ENCODE peak calls at places on chromosome 15, in four cellular contexts. U is nephron progenitor cell; T is pons; S is stimulated activated CD8-positive, alpha-beta memory T cell treated with anti-CD3 and anti-CD28 coated beads, Interleukin-4, amount 100 ng/mL, for 24 hours. G is an unnamed sample.

GRCh38 chr15:39699531-39700110 is 83.0 kb downstream of the FSIP1 start:
- DNase-seq in U (no peak), T (no peak), S (no peak), G (no peak)

GRCh38 chr15:72778796-72779195 is 4.8 kb downstream of the ADPGK start:
- DNase-seq in U (no peak), T (no peak), S (no peak), G (no peak)

GRCh38 chr15:84929795-84930371 is 45.4 kb downstream of the SLC28A1 start:
- DNase-seq in U (no peak), T (no peak), S (no peak), G (no peak)

GRCh38 chr15:29312387-29312786 is 42.8 kb upstream of the NSMCE3 start:
- DNase-seq in U (no peak), T (no peak), S (no peak), G (no peak)

GRCh38 chr15:45544266-45545023 is 21.9 kb upstream of the SLC30A4 start:
- DNase-seq in U (no peak), T (no peak), S (no peak), G (no peak)

GRCh38 chr15:25691544-25692430 is 171.3 kb downstream of the ATP10A start:
- DNase-seq in U (no peak), T (no peak), S (no peak), G (no peak)

GRCh38 chr15:46174122-46174521 is 539.3 kb downstream of the SQOR start:
- DNase-seq in U (no peak), T (no peak), S (no peak), G (no peak)

GRCh38 chr15:38474155-38474757 is 20.3 kb downstream of the FAM98B start:
- DNase-seq in U (peak), T (peak), S (no peak), G (peak)

GRCh38 chr15:77603616-77604406 is 28.9 kb downstream of the LINGO1 start:
- DNase-seq in U (no peak), T (no peak), S (no peak), G (no peak)

GRCh38 chr15:77025941-77026411 is 31.1 kb downstream of the PSTPIP1 start:
- DNase-seq in U (no peak), T (no peak), S (no peak), G (no peak)

GRCh38 chr15:47968593-47968992 is 152.2 kb upstream of the SLC24A5 start:
- DNase-seq in U (no peak), T (no peak), S (no peak), G (no peak)

GRCh38 chr15:85282504-85283115 is 97.8 kb upstream of the AKAP13 start:
- DNase-seq in U (no peak), T (no peak), S (no peak), G (no peak)

GRCh38 chr15:39321977-39322376 is 258.9 kb upstream of the THBS1 start:
- DNase-seq in U (no peak), T (no peak), S (no peak), G (no peak)

GRCh38 chr15:65184305-65184943 is 718 bp downstream of the CLPX start:
- DNase-seq in U (peak), T (peak), S (peak), G (no peak)

GRCh38 chr15:68991723-68992122 is 22.8 kb upstream of the NOX5 start:
- DNase-seq in U (no peak), T (no peak), S (no peak), G (no peak)

GRCh38 chr15:33022629-33023028 is 171.9 kb downstream of the FMN1 start:
- DNase-seq in U (peak), T (peak), S (no peak), G (peak)

GRCh38 chr15:29220852-29221251 is 48.8 kb downstream of the NSMCE3 start:
- DNase-seq in U (no peak), T (peak), S (no peak), G (peak)

GRCh38 chr15:67013696-67014095 is 51.7 kb upstream of the SMAD3 start:
- DNase-seq in U (peak), T (no peak), S (no peak), G (no peak)

GRCh38 chr15:65963911-65964482 is 94.7 kb downstream of the RAB11A start:
- DNase-seq in U (peak), T (no peak), S (no peak), G (no peak)

GRCh38 chr15:33298631-33299030 is 12.1 kb upstream of the RYR3 start:
- DNase-seq in U (no peak), T (no peak), S (no peak), G (no peak)

GRCh38 chr15:63350178-63350621 is 31.4 kb downstream of the CA12 start:
- DNase-seq in U (no peak), T (no peak), S (no peak), G (no peak)

GRCh38 chr15:66802087-66803001 is 100.3 kb downstream of the SMAD6 start:
- DNase-seq in U (no peak), T (no peak), S (no peak), G (no peak)

GRCh38 chr15:76337739-76338554 is 1.4 kb downstream of the ISL2 start:
- DNase-seq in U (peak), T (no peak), S (no peak), G (no peak)

GRCh38 chr15:32669870-32670623 is 28.5 kb downstream of the SCG5 start:
- DNase-seq in U (no peak), T (peak), S (no peak), G (no peak)

GRCh38 chr15:58212909-58213526 is 74.8 kb downstream of the AQP9 start:
- DNase-seq in U (no peak), T (peak), S (no peak), G (peak)

GRCh38 chr15:82570721-82571519 is 30.7 kb upstream of the RPS17 start:
- DNase-seq in U (no peak), T (no peak), S (no peak), G (no peak)

GRCh38 chr15:60179786-60180391 is 175.8 kb downstream of the FOXB1 start:
- DNase-seq in U (peak), T (peak), S (no peak), G (no peak)

GRCh38 chr15:70636540-70637165 is 126.7 kb downstream of the UACA start:
- DNase-seq in U (no peak), T (peak), S (no peak), G (no peak)